ENCODE peak calls at places on chromosomes 6 and 20, in nine cellular contexts. G is sigmoid colon, A is stomach, I is transverse colon, S is spleen, O is suprapubic skin, X is adrenal gland, F is uterus, M is NB4. R is an unnamed sample.

GRCh38 chr6:42419490-42420280 is 32.0 kb downstream of the TRERF1 start:
- DNase-seq in O (no peak), F (no peak), X (no peak), S (peak), I (no peak), G (no peak), M (no peak), A (no peak), R (no peak)

GRCh38 chr6:170438402-170438753 is 114.7 kb downstream of the PSMB1 start:
- DNase-seq in X (peak), S (peak), F (peak), M (peak), G (peak), I (peak), A (peak), O (peak), R (no peak)

GRCh38 chr6:41159415-41160082 is 3.4 kb downstream of the TREM2 start:
- DNase-seq in I (no peak), O (no peak), X (no peak), G (no peak), A (no peak), M (no peak), S (no peak), F (no peak), R (no peak)

GRCh38 chr20:32580970-32581838 is 3.9 kb downstream of the NOL4L start:
- DNase-seq in O (no peak), F (no peak), S (peak), M (peak), I (no peak), G (no peak), X (no peak), A (no peak), R (peak)

GRCh38 chr20:62208805-62209755 is 11.0 kb downstream of the HRH3 start:
- DNase-seq in X (peak), I (no peak), G (no peak), S (no peak), O (no peak), M (no peak), A (peak), F (no peak), R (no peak)

GRCh38 chr6:159463440-159463839 is 229.6 kb downstream of the SOD2 start:
- DNase-seq in X (no peak), S (no peak), F (no peak), O (no peak), A (no peak), I (no peak), M (peak), G (no peak), R (peak)

GRCh38 chr6:170279426-170279825 is 11.5 kb downstream of the DLL1 start:
- DNase-seq in F (no peak), X (no peak), A (no peak), I (no peak), M (no peak), O (no peak), S (no peak), G (peak), R (no peak)

GRCh38 chr6:136783495-136784270 is 8.6 kb downstream of the MAP3K5 start:
- DNase-seq in G (no peak), S (peak), O (no peak), M (peak), A (no peak), X (peak), I (no peak), F (no peak), R (peak)

GRCh38 chr6:135693971-135694370 is 157.5 kb upstream of the PDE7B start:
- DNase-seq in A (no peak), S (no peak), I (no peak), O (no peak), G (no peak), F (no peak), X (no peak), M (no peak), R (no peak)

GRCh38 chr6:149449831-149450678 is 34.8 kb downstream of the ZC3H12D start:
- DNase-seq in O (no peak), G (no peak), I (no peak), F (no peak), S (peak), X (no peak), M (no peak), A (no peak), R (no peak)

GRCh38 chr6:52724406-52725121 is 38.7 kb downstream of the GSTA2 start:
- DNase-seq in O (peak), G (no peak), M (peak), I (peak), S (peak), X (peak), F (no peak), A (peak), R (peak)

GRCh38 chr6:167396659-167397490 is 72.0 kb downstream of the TTLL2 start:
- DNase-seq in G (no peak), S (peak), A (no peak), F (no peak), I (no peak), X (no peak), O (no peak), M (no peak), R (no peak)

DNA sequence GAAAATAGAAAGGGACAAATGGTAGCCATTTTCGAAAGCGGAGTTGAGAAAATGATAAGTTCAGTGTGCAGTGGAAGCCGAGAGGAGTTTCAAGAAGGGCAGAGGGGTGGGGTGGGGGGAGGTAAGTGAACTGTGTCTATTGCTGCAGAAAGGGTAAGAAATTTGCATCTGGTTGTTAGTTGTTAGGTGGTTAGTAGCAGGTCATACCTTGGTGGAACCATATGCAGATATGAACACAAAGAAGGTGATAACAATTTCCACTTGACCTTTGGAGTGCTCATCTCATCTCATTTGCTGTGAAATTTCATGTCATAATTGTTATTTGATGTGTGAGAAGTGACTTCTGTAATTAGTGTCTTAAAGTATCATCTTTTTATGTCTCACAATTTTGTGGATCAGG is 288.2 kb downstream of the QKI start:
- DNase-seq in X (no peak), A (no peak), F (no peak), O (no peak), I (no peak), G (no peak), M (no peak), S (no peak), R (no peak)
- TF ChIP-seq POLR2A in X (no peak), A (no peak), F (no peak), O (no peak), I (no peak), G (no peak), M (no peak), S (no peak), R (no peak)

GRCh38 chr20:43686820-43687219 is 19.9 kb downstream of the MYBL2 start:
- DNase-seq in F (no peak), O (no peak), I (no peak), X (no peak), S (no peak), M (no peak), G (no peak), A (no peak), R (no peak)

GRCh38 chr20:43689165-43689564 is 22.3 kb downstream of the MYBL2 start:
- DNase-seq in O (no peak), M (no peak), A (no peak), F (no peak), X (no peak), I (no peak), G (no peak), S (no peak), R (no peak)

GRCh38 chr20:43691928-43692524 is 25.1 kb downstream of the MYBL2 start:
- DNase-seq in M (peak), I (peak), X (peak), F (no peak), S (peak), O (no peak), A (peak), G (no peak), R (peak)

GRCh38 chr20:43694763-43695162 is 27.8 kb downstream of the MYBL2 start:
- DNase-seq in F (no peak), G (no peak), A (no peak), X (no peak), S (no peak), M (no peak), I (no peak), O (no peak), R (no peak)

DNA sequence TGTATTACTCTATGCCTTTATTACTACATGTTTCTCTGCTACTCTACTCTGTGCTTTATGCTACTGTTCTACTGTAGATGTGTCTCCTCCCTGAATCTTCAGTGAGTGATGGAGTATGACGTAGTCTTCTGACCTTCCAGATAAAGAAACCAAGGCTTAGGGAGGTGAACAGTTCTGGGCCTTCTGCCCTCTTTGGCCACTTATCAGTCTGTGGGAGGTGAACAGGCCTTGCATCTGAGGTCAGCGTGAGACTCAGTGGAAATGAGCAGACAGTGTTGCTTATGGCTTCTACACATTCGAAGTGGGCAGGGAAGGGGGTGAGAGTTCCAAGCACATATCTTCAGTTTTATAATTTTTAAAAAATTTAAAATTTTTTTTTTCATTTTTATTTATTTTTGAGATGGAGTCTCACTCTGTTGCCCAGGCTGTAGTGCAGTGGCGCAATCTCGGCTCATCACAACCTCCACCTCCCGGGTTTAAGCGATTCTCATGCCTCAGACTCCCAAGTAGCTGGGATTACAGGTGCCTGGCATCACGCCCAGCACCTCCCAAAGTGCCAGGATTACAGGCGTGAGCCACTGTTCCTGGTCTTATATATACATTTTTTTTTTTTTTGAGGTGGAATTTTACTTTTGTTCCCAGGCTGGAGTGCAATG is 24.2 kb downstream of the MYBL2 start:
- DNase-seq in S (no peak), I (no peak), A (no peak), O (no peak), G (no peak), X (peak), F (no peak), M (no peak), R (peak)
- TF ChIP-seq POLR2A in S (no peak), I (no peak), A (no peak), O (no peak), G (no peak), X (no peak), F (no peak), M (no peak), R (no peak)

GRCh38 chr6:27894839-27895762 is 17.1 kb downstream of the OR2B2 start:
- DNase-seq in F (peak), O (no peak), A (peak), X (peak), S (no peak), I (peak), M (peak), G (peak), R (peak)

GRCh38 chr6:27893059-27893835 is 18.9 kb downstream of the OR2B2 start:
- DNase-seq in I (peak), A (peak), X (peak), S (peak), O (peak), F (peak), M (peak), G (peak), R (peak)

GRCh38 chr6:27896398-27896796 is 15.8 kb downstream of the OR2B2 start:
- DNase-seq in A (no peak), F (no peak), M (no peak), S (no peak), G (no peak), I (no peak), X (no peak), O (no peak), R (no peak)

GRCh38 chr6:27892596-27893058 is 19.6 kb downstream of the OR2B2 start:
- DNase-seq in M (no peak), F (no peak), I (no peak), X (no peak), G (no peak), S (no peak), O (no peak), A (no peak), R (no peak)

GRCh38 chr6:27893836-27894807 is 18.1 kb downstream of the OR2B2 start:
- DNase-seq in O (peak), G (peak), F (peak), S (peak), A (peak), I (peak), X (peak), M (peak), R (peak)
- TF ChIP-seq POLR2A in O (no peak), G (no peak), F (no peak), S (no peak), A (no peak), I (no peak), X (no peak), M (peak), R (no peak)

GRCh38 chr20:49987015-49987867 is 4.5 kb downstream of the SNAI1 start:
- DNase-seq in I (no peak), F (no peak), O (no peak), M (no peak), A (no peak), S (no peak), X (no peak), G (no peak), R (no peak)
- TF ChIP-seq POLR2A in I (no peak), F (no peak), O (no peak), M (no peak), A (no peak), S (no peak), X (no peak), G (no peak), R (no peak)

GRCh38 chr6:33761922-33762629 is 15.4 kb upstream of the IP6K3 start:
- DNase-seq in F (peak), G (peak), X (peak), A (peak), S (peak), M (peak), O (no peak), I (peak), R (peak)
- TF ChIP-seq POLR2A in F (no peak), G (no peak), X (no peak), A (no peak), S (no peak), M (no peak), O (no peak), I (no peak), R (no peak)

DNA sequence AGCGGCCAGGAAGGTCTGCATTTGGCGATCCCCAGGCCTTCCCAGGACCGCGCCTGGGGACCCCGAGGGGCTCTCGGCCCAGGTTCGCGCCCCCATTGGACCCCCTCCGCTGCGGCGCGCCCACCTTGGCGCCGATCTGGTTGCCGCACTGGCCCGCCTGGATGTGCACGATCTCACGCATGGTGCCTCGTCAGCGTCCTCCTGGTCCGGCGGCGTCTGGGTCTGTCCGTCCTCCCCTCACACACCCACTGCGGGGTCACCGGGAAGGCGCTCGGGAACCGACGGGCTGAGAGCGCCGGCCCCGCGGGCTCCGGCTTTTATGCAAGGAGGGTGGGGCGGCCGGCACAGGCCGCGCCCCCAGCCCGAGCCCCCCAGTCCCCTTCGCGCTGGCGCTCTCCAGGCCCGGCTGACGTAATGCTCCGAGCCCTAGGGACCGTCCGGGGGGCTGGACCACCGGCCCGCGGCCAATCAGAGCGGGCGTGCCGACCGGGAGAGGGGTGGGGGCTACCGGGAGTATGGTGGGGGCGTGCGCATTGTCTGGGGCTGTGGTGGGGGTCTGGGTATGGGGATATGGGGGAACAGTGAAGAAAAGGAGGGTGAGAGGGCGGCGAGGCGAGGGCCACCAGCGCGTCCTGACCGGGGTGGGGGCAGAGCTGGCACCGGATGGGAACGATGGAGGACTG is at the start of gene TUBB2B:
- DNase-seq in M (no peak), X (no peak), O (no peak), S (no peak), I (no peak), A (no peak), F (no peak), G (peak), R (no peak)
- TF ChIP-seq POLR2A in M (no peak), X (no peak), O (no peak), S (no peak), I (no peak), A (no peak), F (no peak), G (no peak), R (no peak)

DNA sequence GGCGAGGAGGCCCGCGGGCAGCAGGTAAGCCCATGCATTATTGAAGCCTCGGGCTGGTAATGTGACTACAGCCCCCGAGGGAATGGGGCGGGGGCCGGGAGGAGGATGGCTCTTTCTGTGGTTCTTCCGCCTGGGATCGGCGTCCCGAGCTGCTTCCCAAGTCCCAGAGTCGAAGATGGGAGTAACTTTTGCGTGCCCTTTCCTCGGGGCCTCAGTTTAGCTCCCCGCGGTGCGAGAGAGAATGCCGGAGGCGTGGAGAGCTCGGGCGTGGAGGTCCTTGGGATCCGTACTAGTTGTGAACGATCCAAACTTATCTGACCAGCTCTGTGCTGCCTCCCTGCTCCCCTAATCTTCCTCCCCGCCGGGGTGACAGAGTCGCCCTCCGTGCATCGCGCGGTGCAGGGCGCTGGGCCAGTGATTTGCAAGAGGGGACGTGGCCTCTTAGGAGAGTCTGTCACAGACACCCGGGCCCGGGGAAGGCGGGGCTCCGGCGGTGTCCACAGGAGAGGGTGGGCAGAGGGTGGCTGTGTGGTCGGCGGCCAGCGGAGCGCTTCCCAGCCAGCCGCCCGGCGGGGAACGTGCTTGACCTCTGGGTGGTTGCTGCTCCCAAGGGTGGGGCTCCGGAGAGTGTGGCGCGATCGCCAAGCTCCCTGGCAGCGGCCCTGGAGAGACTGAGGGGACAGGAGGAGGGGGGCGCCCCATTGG is 815 bp downstream of the UTRN start:
- DNase-seq in S (peak), M (peak), F (peak), I (peak), O (peak), A (peak), G (peak), X (peak), R (peak)
- TF ChIP-seq POLR2A in S (no peak), M (no peak), F (no peak), I (peak), O (no peak), A (no peak), G (no peak), X (peak), R (no peak)

R was measured in erythroblast.